ENCODE peak calls at places on chromosomes 4 and X, in seven cellular contexts. K, H, Z, L, X, T and Y are unnamed samples.
A peak's percentile ranks its signal among the peaks of the same experiment; 100 is the strongest.

GRCh38 chr4:104870495-104871228 is 276.0 kb upstream of the TET2 start:
- DNase-seq in Z (no peak), K (peak; percentile 62), T (no peak), H (no peak), X (no peak), L (no peak), Y (no peak)

GRCh38 chr4:47939456-47939855 is 25.1 kb upstream of the NFXL1 start:
- DNase-seq in H (no peak), L (no peak), K (no peak), X (no peak), Z (no peak), T (no peak), Y (no peak)

GRCh38 chrX:102837843-102838242 is 99.2 kb upstream of the RAB40AL start:
- DNase-seq in Z (no peak), K (no peak), T (no peak), L (no peak), X (no peak), H (no peak), Y (no peak)

GRCh38 chr4:144644368-144645101 is 1.4 kb upstream of the HHIP start:
- DNase-seq in X (no peak), Z (no peak), K (no peak), L (no peak), T (no peak), H (no peak), Y (no peak)

GRCh38 chr4:15162465-15163283 is 160.4 kb downstream of the CPEB2 start:
- DNase-seq in X (no peak), H (peak; percentile 15), Z (no peak), L (peak; percentile 49), T (no peak), K (no peak), Y (no peak)

GRCh38 chrX:13265549-13266132 is 54.2 kb downstream of the ATXN3L start:
- DNase-seq in L (no peak), X (no peak), Z (no peak), T (no peak), K (no peak), H (no peak), Y (no peak)

GRCh38 chrX:77693594-77693993 is 92.4 kb downstream of the ATRX start:
- DNase-seq in H (no peak), L (no peak), K (peak; percentile 11), Z (no peak), T (no peak), X (no peak), Y (no peak)

GRCh38 chrX:110407910-110408545 is 49.4 kb downstream of the RTL9 start:
- DNase-seq in X (no peak), Z (no peak), T (no peak), L (peak; percentile 50), H (peak; percentile 37), K (no peak), Y (no peak)

GRCh38 chr4:833156-833555 is 7.2 kb upstream of the CPLX1 start:
- DNase-seq in T (no peak), Z (no peak), K (no peak), X (peak; percentile 52), H (no peak), L (no peak), Y (no peak)

GRCh38 chrX:13307041-13307440 is 12.8 kb downstream of the ATXN3L start:
- DNase-seq in L (no peak), T (no peak), H (no peak), K (no peak), X (no peak), Z (no peak), Y (no peak)

DNA sequence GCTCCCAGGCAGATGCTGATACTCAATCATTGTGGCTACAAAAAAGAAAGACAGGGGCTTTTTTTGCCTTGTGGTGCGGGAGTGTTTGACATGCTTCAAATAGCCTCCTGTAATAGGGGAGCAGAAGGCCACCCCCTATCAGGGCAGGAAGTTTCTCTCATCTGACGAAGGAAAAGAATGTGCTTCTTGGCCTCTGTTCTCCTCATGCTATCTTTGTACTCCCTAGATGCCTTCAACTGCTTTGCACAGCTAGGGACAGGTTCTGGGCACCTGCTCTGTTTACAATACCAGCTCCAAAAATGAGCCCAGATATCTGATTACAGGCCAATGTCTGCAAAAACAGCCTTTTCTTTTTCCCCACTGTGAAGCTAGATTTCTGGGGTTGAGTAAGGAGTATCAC is 391.1 kb downstream of the STIM2 start:
- DNase-seq in H (no peak), Z (no peak), X (no peak), L (no peak), K (no peak), T (no peak), Y (no peak)
- TF ChIP-seq POLR2AphosphoS5 in H (no peak), Z (no peak), X (no peak), L (no peak), K (no peak), T (no peak), Y (no peak)

DNA sequence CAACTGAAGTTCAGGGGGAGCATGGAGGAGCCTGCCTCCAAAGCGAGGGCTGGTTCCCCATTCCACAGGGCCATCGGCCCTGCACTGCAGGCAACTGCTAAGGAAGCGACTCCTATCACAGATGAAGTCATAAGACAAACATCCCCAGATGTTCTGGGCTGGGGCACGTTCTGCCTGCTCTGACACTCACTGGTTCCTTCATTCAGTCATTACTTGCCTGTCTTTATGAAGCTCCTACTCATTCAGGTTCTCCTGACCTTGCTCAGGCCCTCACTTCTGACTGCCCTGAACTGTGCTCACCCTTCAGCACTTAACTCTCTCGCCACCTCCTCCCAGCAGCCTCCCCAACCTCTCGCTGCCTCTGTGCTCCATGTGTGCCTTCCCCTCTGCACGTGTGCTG is 2.5 kb upstream of the SLC2A9 start:
- DNase-seq in H (no peak), T (no peak), X (peak; percentile 18), Z (peak; percentile 58), K (no peak), L (no peak), Y (no peak)
- H3K4me1 ChIP-seq in H (peaks cover 95% of the 10 kb centered on the region), T (peaks cover 13% of the 10 kb centered on the region), X (peaks cover 36% of the 10 kb centered on the region), Z (peaks cover 7% of the 10 kb centered on the region), K (peaks cover 12% of the 10 kb centered on the region), L (no peaks in the 10 kb centered on the region), Y (peaks cover 34% of the 10 kb centered on the region)

DNA sequence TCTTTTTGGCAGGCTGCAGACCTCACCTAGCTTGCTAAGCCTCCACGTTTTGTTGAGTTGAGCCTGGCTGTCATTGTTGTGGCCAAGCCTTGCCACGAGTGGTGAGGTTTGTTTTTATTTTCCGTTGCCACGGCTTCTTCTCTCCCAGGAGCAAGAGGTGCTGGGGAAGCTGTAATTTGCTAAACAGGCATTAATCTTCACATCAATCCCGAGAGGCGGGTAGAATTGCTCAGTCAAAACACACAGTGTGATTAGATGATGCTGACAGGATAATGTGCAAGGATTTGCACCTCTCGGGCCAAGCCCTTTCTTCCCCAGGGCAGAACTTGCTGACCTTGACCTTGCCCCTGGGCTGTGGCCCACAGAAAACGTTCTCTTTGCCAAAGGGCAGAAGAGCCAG is 72.2 kb upstream of the ATP6AP2 start:
- DNase-seq in T (no peak), L (no peak), X (no peak), K (no peak), H (no peak), Z (no peak), Y (no peak)
- TF ChIP-seq EP300 in T (no peak), L (no peak), X (no peak), K (no peak), H (no peak), Z (no peak), Y (no peak)

DNA sequence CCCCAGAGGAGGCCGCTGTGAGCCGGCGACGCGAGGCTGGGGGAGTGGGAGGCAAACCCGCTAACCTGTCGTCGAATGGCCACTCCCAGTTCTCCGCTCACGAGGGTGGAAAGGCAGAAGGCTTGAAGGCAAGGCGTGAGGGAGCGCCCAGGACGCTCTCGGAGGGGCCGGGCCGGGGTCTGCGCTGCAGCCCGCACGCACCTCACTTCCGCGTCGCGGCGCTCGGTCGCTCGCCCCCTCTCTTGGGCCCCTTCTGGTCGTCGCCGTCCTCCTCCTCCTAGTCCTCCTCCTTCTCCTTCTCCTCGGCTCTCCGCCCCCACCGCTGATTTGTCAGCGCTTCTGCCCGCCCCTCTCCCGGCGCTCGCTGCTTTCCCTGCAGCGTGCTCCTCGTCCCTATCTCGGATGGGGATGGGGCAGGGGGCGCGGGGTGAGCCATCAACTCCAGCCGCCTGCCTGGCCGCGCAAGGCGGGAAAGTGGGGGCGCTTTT is at the start of gene SNCA:
- DNase-seq in H (no peak), K (no peak), Z (peak; percentile 90), L (peak; percentile 90), X (peak; percentile 87), T (peak; percentile 46), Y (no peak)
- TF ChIP-seq POLR2AphosphoS5 in H (no peak), K (no peak), Z (peak; percentile 10), L (no peak), X (no peak), T (peak; percentile 8), Y (no peak)

DNA sequence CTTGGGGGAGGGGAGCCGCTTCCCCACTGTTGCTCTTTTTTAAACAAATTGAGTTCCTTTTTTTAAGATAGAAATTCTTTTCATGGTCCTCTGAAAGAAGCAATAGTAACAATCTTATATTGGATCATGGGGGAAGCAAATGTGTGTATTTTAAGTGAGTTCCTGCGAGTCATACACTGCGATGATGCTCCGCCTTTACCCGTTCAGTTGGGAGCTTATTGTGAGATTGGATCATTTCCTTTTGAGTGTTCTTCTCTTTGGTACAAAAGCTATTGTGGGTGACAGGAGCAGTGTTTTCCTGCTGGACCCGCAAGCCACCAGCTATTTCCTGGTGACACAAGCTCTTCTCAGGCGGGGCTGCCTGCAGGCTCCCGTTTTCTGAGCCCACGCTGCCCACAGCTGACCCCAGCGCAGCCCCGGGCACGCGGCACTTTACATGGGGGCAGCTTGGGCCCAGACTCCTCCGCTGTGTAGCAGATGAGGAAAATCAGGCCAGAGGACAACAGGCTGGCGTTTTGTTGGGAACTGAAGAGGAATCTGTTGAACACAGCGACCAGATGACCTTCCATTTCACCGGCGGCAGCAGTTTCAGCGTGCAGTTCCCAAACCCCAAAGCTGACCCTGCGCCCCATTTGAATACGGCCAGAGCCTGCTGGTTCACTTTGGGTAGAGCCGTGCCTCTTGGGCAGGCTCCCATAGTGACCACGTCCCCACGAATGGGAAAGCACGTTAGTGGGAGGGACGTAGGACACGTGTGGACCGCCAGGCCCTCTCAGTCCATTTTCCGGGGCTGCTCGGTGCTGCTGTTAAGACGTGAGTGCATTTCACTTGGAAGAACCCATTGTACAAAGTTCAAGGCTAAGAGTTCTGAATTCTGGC is 12.2 kb downstream of the TADA2B start:
- DNase-seq in T (no peak), H (no peak), L (no peak), K (no peak), Z (peak; percentile 35), X (no peak), Y (no peak)
- H3K4me1 ChIP-seq in T (peaks cover 39% of the 10 kb centered on the region), H (no peaks in the 10 kb centered on the region), L (peaks cover 4% of the 10 kb centered on the region), K (peaks cover 14% of the 10 kb centered on the region), Z (peaks cover 15% of the 10 kb centered on the region), X (peaks cover 17% of the 10 kb centered on the region), Y (peaks cover 35% of the 10 kb centered on the region)